ENCODE peak calls at places on chromosomes 2 and 18, in nine cellular contexts. One of them, this sample, is unnamed.

GRCh38 chr18:75226956-75227316 is 16.3 kb downstream of the TSHZ1 start:
- DNase-seq in GM20000: no peak
- DNase-seq in HTR-8/SVneo: no peak
- DNase-seq in H9: no peak
- DNase-seq in activated gamma-delta T cell treated with Interleukin-2 at 50 U/mL for 16 hours: no peak
- DNase-seq in WTC11: no peak
- DNase-seq in dorsolateral prefrontal cortex: no peak
- DNase-seq in activated T-cell treated with anti-CD3 and anti-CD28 coated beads for 48 hours: no peak
- DNase-seq in stimulated activated CD4-positive, alpha-beta T cell treated with anti-CD3 and anti-CD28 coated beads, Interleukin-1b, Interleukin-23, amount 100 ng/mL, for 4 hours: no peak
- DNase-seq in this sample: peak; percentile 35

GRCh38 chr2:85133751-85134254 is 611 bp downstream of the TCF7L1 start:
- DNase-seq in GM20000: peak; percentile 78
- DNase-seq in HTR-8/SVneo: peak; percentile 67
- DNase-seq in H9: no peak
- DNase-seq in activated gamma-delta T cell treated with Interleukin-2 at 50 U/mL for 16 hours: no peak
- DNase-seq in WTC11: peak; percentile 37
- DNase-seq in dorsolateral prefrontal cortex: no peak
- DNase-seq in activated T-cell treated with anti-CD3 and anti-CD28 coated beads for 48 hours: no peak
- DNase-seq in stimulated activated CD4-positive, alpha-beta T cell treated with anti-CD3 and anti-CD28 coated beads, Interleukin-1b, Interleukin-23, amount 100 ng/mL, for 4 hours: peak; percentile 14
- DNase-seq in this sample: peak; percentile 40

GRCh38 chr18:35572644-35573043 is 8.9 kb upstream of the GALNT1 start:
- DNase-seq in GM20000: no peak
- DNase-seq in HTR-8/SVneo: no peak
- DNase-seq in H9: no peak
- DNase-seq in activated gamma-delta T cell treated with Interleukin-2 at 50 U/mL for 16 hours: no peak
- DNase-seq in WTC11: no peak
- DNase-seq in dorsolateral prefrontal cortex: no peak
- DNase-seq in activated T-cell treated with anti-CD3 and anti-CD28 coated beads for 48 hours: no peak
- DNase-seq in stimulated activated CD4-positive, alpha-beta T cell treated with anti-CD3 and anti-CD28 coated beads, Interleukin-1b, Interleukin-23, amount 100 ng/mL, for 4 hours: no peak
- DNase-seq in this sample: peak; percentile 17

GRCh38 chr18:6747646-6748045 is 18.1 kb downstream of the ARHGAP28 start:
- DNase-seq in GM20000: no peak
- DNase-seq in HTR-8/SVneo: no peak
- DNase-seq in H9: no peak
- DNase-seq in activated gamma-delta T cell treated with Interleukin-2 at 50 U/mL for 16 hours: no peak
- DNase-seq in WTC11: no peak
- DNase-seq in dorsolateral prefrontal cortex: no peak
- DNase-seq in activated T-cell treated with anti-CD3 and anti-CD28 coated beads for 48 hours: no peak
- DNase-seq in stimulated activated CD4-positive, alpha-beta T cell treated with anti-CD3 and anti-CD28 coated beads, Interleukin-1b, Interleukin-23, amount 100 ng/mL, for 4 hours: no peak
- DNase-seq in this sample: peak; percentile 97

GRCh38 chr18:79579807-79580480 is 99.7 kb upstream of the CTDP1 start:
- DNase-seq in GM20000: no peak
- DNase-seq in HTR-8/SVneo: no peak
- DNase-seq in H9: peak; percentile 20
- DNase-seq in activated gamma-delta T cell treated with Interleukin-2 at 50 U/mL for 16 hours: no peak
- DNase-seq in WTC11: no peak
- DNase-seq in dorsolateral prefrontal cortex: no peak
- DNase-seq in activated T-cell treated with anti-CD3 and anti-CD28 coated beads for 48 hours: no peak
- DNase-seq in stimulated activated CD4-positive, alpha-beta T cell treated with anti-CD3 and anti-CD28 coated beads, Interleukin-1b, Interleukin-23, amount 100 ng/mL, for 4 hours: no peak
- DNase-seq in this sample: no peak

GRCh38 chr2:120793682-120794403 is 58.2 kb downstream of the GLI2 start:
- DNase-seq in GM20000: no peak
- DNase-seq in HTR-8/SVneo: no peak
- DNase-seq in H9: no peak
- DNase-seq in activated gamma-delta T cell treated with Interleukin-2 at 50 U/mL for 16 hours: no peak
- DNase-seq in WTC11: no peak
- DNase-seq in dorsolateral prefrontal cortex: no peak
- DNase-seq in activated T-cell treated with anti-CD3 and anti-CD28 coated beads for 48 hours: no peak
- DNase-seq in stimulated activated CD4-positive, alpha-beta T cell treated with anti-CD3 and anti-CD28 coated beads, Interleukin-1b, Interleukin-23, amount 100 ng/mL, for 4 hours: no peak
- DNase-seq in this sample: no peak

GRCh38 chr18:73717570-73717969 is 430.1 kb downstream of the FBXO15 start:
- DNase-seq in GM20000: no peak
- DNase-seq in HTR-8/SVneo: peak; percentile 10
- DNase-seq in H9: no peak
- DNase-seq in activated gamma-delta T cell treated with Interleukin-2 at 50 U/mL for 16 hours: no peak
- DNase-seq in WTC11: no peak
- DNase-seq in dorsolateral prefrontal cortex: no peak
- DNase-seq in activated T-cell treated with anti-CD3 and anti-CD28 coated beads for 48 hours: no peak
- DNase-seq in stimulated activated CD4-positive, alpha-beta T cell treated with anti-CD3 and anti-CD28 coated beads, Interleukin-1b, Interleukin-23, amount 100 ng/mL, for 4 hours: no peak
- DNase-seq in this sample: peak; percentile 22

GRCh38 chr2:144382848-144383247 is 137.1 kb downstream of the ZEB2 start:
- DNase-seq in GM20000: peak; percentile 69
- DNase-seq in HTR-8/SVneo: no peak
- DNase-seq in H9: no peak
- DNase-seq in activated gamma-delta T cell treated with Interleukin-2 at 50 U/mL for 16 hours: peak; percentile 10
- DNase-seq in WTC11: no peak
- DNase-seq in dorsolateral prefrontal cortex: no peak
- DNase-seq in activated T-cell treated with anti-CD3 and anti-CD28 coated beads for 48 hours: no peak
- DNase-seq in stimulated activated CD4-positive, alpha-beta T cell treated with anti-CD3 and anti-CD28 coated beads, Interleukin-1b, Interleukin-23, amount 100 ng/mL, for 4 hours: no peak
- DNase-seq in this sample: peak; percentile 77

GRCh38 chr2:220460257-220460985 is 833.0 kb downstream of the SLC4A3 start:
- DNase-seq in GM20000: no peak
- DNase-seq in HTR-8/SVneo: peak; percentile 4
- DNase-seq in H9: no peak
- DNase-seq in activated gamma-delta T cell treated with Interleukin-2 at 50 U/mL for 16 hours: no peak
- DNase-seq in WTC11: no peak
- DNase-seq in dorsolateral prefrontal cortex: no peak
- DNase-seq in activated T-cell treated with anti-CD3 and anti-CD28 coated beads for 48 hours: no peak
- DNase-seq in stimulated activated CD4-positive, alpha-beta T cell treated with anti-CD3 and anti-CD28 coated beads, Interleukin-1b, Interleukin-23, amount 100 ng/mL, for 4 hours: no peak
- DNase-seq in this sample: no peak

GRCh38 chr2:6968319-6969100 is 51.3 kb downstream of the RNF144A start:
- DNase-seq in GM20000: no peak
- DNase-seq in HTR-8/SVneo: no peak
- DNase-seq in H9: no peak
- DNase-seq in activated gamma-delta T cell treated with Interleukin-2 at 50 U/mL for 16 hours: no peak
- DNase-seq in WTC11: no peak
- DNase-seq in dorsolateral prefrontal cortex: peak; percentile 69
- DNase-seq in activated T-cell treated with anti-CD3 and anti-CD28 coated beads for 48 hours: no peak
- DNase-seq in stimulated activated CD4-positive, alpha-beta T cell treated with anti-CD3 and anti-CD28 coated beads, Interleukin-1b, Interleukin-23, amount 100 ng/mL, for 4 hours: no peak
- DNase-seq in this sample: peak; percentile 76

GRCh38 chr2:219572237-219573001 is at the start of gene INHA:
- DNase-seq in GM20000: peak; percentile 15
- DNase-seq in HTR-8/SVneo: no peak
- DNase-seq in H9: no peak
- DNase-seq in activated gamma-delta T cell treated with Interleukin-2 at 50 U/mL for 16 hours: no peak
- DNase-seq in WTC11: no peak
- DNase-seq in dorsolateral prefrontal cortex: no peak
- DNase-seq in activated T-cell treated with anti-CD3 and anti-CD28 coated beads for 48 hours: no peak
- DNase-seq in stimulated activated CD4-positive, alpha-beta T cell treated with anti-CD3 and anti-CD28 coated beads, Interleukin-1b, Interleukin-23, amount 100 ng/mL, for 4 hours: no peak
- DNase-seq in this sample: no peak

GRCh38 chr2:20666364-20667150 is at the start of gene GDF7:
- DNase-seq in GM20000: peak; percentile 75
- DNase-seq in HTR-8/SVneo: peak; percentile 71
- DNase-seq in H9: peak; percentile 70
- DNase-seq in activated gamma-delta T cell treated with Interleukin-2 at 50 U/mL for 16 hours: no peak
- DNase-seq in WTC11: peak; percentile 72
- DNase-seq in dorsolateral prefrontal cortex: no peak
- DNase-seq in activated T-cell treated with anti-CD3 and anti-CD28 coated beads for 48 hours: no peak
- DNase-seq in stimulated activated CD4-positive, alpha-beta T cell treated with anti-CD3 and anti-CD28 coated beads, Interleukin-1b, Interleukin-23, amount 100 ng/mL, for 4 hours: no peak
- DNase-seq in this sample: no peak

GRCh38 chr2:37026050-37026449 is 58.1 kb downstream of the HEATR5B start:
- DNase-seq in GM20000: no peak
- DNase-seq in HTR-8/SVneo: no peak
- DNase-seq in H9: peak; percentile 53
- DNase-seq in activated gamma-delta T cell treated with Interleukin-2 at 50 U/mL for 16 hours: no peak
- DNase-seq in WTC11: peak; percentile 37
- DNase-seq in dorsolateral prefrontal cortex: no peak
- DNase-seq in activated T-cell treated with anti-CD3 and anti-CD28 coated beads for 48 hours: no peak
- DNase-seq in stimulated activated CD4-positive, alpha-beta T cell treated with anti-CD3 and anti-CD28 coated beads, Interleukin-1b, Interleukin-23, amount 100 ng/mL, for 4 hours: no peak
- DNase-seq in this sample: no peak

GRCh38 chr2:72114693-72115051 is 33.0 kb downstream of the CYP26B1 start:
- DNase-seq in GM20000: no peak
- DNase-seq in HTR-8/SVneo: no peak
- DNase-seq in H9: no peak
- DNase-seq in activated gamma-delta T cell treated with Interleukin-2 at 50 U/mL for 16 hours: no peak
- DNase-seq in WTC11: no peak
- DNase-seq in dorsolateral prefrontal cortex: no peak
- DNase-seq in activated T-cell treated with anti-CD3 and anti-CD28 coated beads for 48 hours: no peak
- DNase-seq in stimulated activated CD4-positive, alpha-beta T cell treated with anti-CD3 and anti-CD28 coated beads, Interleukin-1b, Interleukin-23, amount 100 ng/mL, for 4 hours: no peak
- DNase-seq in this sample: no peak

GRCh38 chr2:100285691-100286090 is 36.6 kb downstream of the LONRF2 start:
- DNase-seq in GM20000: no peak
- DNase-seq in HTR-8/SVneo: no peak
- DNase-seq in H9: no peak
- DNase-seq in activated gamma-delta T cell treated with Interleukin-2 at 50 U/mL for 16 hours: no peak
- DNase-seq in WTC11: no peak
- DNase-seq in dorsolateral prefrontal cortex: no peak
- DNase-seq in activated T-cell treated with anti-CD3 and anti-CD28 coated beads for 48 hours: no peak
- DNase-seq in stimulated activated CD4-positive, alpha-beta T cell treated with anti-CD3 and anti-CD28 coated beads, Interleukin-1b, Interleukin-23, amount 100 ng/mL, for 4 hours: no peak
- DNase-seq in this sample: peak; percentile 89

GRCh38 chr2:135164431-135164830 is 112.3 kb downstream of the RAB3GAP1 start:
- DNase-seq in GM20000: no peak
- DNase-seq in HTR-8/SVneo: peak; percentile 41
- DNase-seq in H9: no peak
- DNase-seq in activated gamma-delta T cell treated with Interleukin-2 at 50 U/mL for 16 hours: no peak
- DNase-seq in WTC11: no peak
- DNase-seq in dorsolateral prefrontal cortex: no peak
- DNase-seq in activated T-cell treated with anti-CD3 and anti-CD28 coated beads for 48 hours: no peak
- DNase-seq in stimulated activated CD4-positive, alpha-beta T cell treated with anti-CD3 and anti-CD28 coated beads, Interleukin-1b, Interleukin-23, amount 100 ng/mL, for 4 hours: no peak
- DNase-seq in this sample: peak; percentile 76

GRCh38 chr2:129129087-129129486 is 810.4 kb upstream of the HS6ST1 start:
- DNase-seq in GM20000: no peak
- DNase-seq in HTR-8/SVneo: no peak
- DNase-seq in H9: no peak
- DNase-seq in activated gamma-delta T cell treated with Interleukin-2 at 50 U/mL for 16 hours: no peak
- DNase-seq in WTC11: no peak
- DNase-seq in dorsolateral prefrontal cortex: no peak
- DNase-seq in activated T-cell treated with anti-CD3 and anti-CD28 coated beads for 48 hours: no peak
- DNase-seq in stimulated activated CD4-positive, alpha-beta T cell treated with anti-CD3 and anti-CD28 coated beads, Interleukin-1b, Interleukin-23, amount 100 ng/mL, for 4 hours: no peak
- DNase-seq in this sample: no peak

GRCh38 chr2:84409531-84409930 is 49.5 kb downstream of the SUCLG1 start:
- DNase-seq in GM20000: no peak
- DNase-seq in HTR-8/SVneo: no peak
- DNase-seq in H9: no peak
- DNase-seq in activated gamma-delta T cell treated with Interleukin-2 at 50 U/mL for 16 hours: no peak
- DNase-seq in WTC11: no peak
- DNase-seq in dorsolateral prefrontal cortex: no peak
- DNase-seq in activated T-cell treated with anti-CD3 and anti-CD28 coated beads for 48 hours: no peak
- DNase-seq in stimulated activated CD4-positive, alpha-beta T cell treated with anti-CD3 and anti-CD28 coated beads, Interleukin-1b, Interleukin-23, amount 100 ng/mL, for 4 hours: no peak
- DNase-seq in this sample: no peak

GRCh38 chr18:36456622-36457021 is 159.1 kb downstream of the FHOD3 start:
- DNase-seq in GM20000: no peak
- DNase-seq in HTR-8/SVneo: no peak
- DNase-seq in H9: no peak
- DNase-seq in activated gamma-delta T cell treated with Interleukin-2 at 50 U/mL for 16 hours: no peak
- DNase-seq in WTC11: no peak
- DNase-seq in dorsolateral prefrontal cortex: no peak
- DNase-seq in activated T-cell treated with anti-CD3 and anti-CD28 coated beads for 48 hours: no peak
- DNase-seq in stimulated activated CD4-positive, alpha-beta T cell treated with anti-CD3 and anti-CD28 coated beads, Interleukin-1b, Interleukin-23, amount 100 ng/mL, for 4 hours: no peak
- DNase-seq in this sample: no peak

GRCh38 chr2:168687314-168687713 is 115.1 kb upstream of the NOSTRIN start:
- DNase-seq in GM20000: no peak
- DNase-seq in HTR-8/SVneo: no peak
- DNase-seq in H9: no peak
- DNase-seq in activated gamma-delta T cell treated with Interleukin-2 at 50 U/mL for 16 hours: peak; percentile 6
- DNase-seq in WTC11: no peak
- DNase-seq in dorsolateral prefrontal cortex: no peak
- DNase-seq in activated T-cell treated with anti-CD3 and anti-CD28 coated beads for 48 hours: no peak
- DNase-seq in stimulated activated CD4-positive, alpha-beta T cell treated with anti-CD3 and anti-CD28 coated beads, Interleukin-1b, Interleukin-23, amount 100 ng/mL, for 4 hours: no peak
- DNase-seq in this sample: peak; percentile 37

GRCh38 chr18:9516437-9517064 is 41.2 kb downstream of the RALBP1 start:
- DNase-seq in GM20000: peak; percentile 50
- DNase-seq in HTR-8/SVneo: peak; percentile 52
- DNase-seq in H9: no peak
- DNase-seq in activated gamma-delta T cell treated with Interleukin-2 at 50 U/mL for 16 hours: no peak
- DNase-seq in WTC11: no peak
- DNase-seq in dorsolateral prefrontal cortex: no peak
- DNase-seq in activated T-cell treated with anti-CD3 and anti-CD28 coated beads for 48 hours: no peak
- DNase-seq in stimulated activated CD4-positive, alpha-beta T cell treated with anti-CD3 and anti-CD28 coated beads, Interleukin-1b, Interleukin-23, amount 100 ng/mL, for 4 hours: no peak
- DNase-seq in this sample: peak; percentile 55

GRCh38 chr18:2538236-2538635 is 33.1 kb downstream of the METTL4 start:
- DNase-seq in GM20000: no peak
- DNase-seq in HTR-8/SVneo: no peak
- DNase-seq in H9: no peak
- DNase-seq in activated gamma-delta T cell treated with Interleukin-2 at 50 U/mL for 16 hours: no peak
- DNase-seq in WTC11: no peak
- DNase-seq in dorsolateral prefrontal cortex: no peak
- DNase-seq in activated T-cell treated with anti-CD3 and anti-CD28 coated beads for 48 hours: no peak
- DNase-seq in stimulated activated CD4-positive, alpha-beta T cell treated with anti-CD3 and anti-CD28 coated beads, Interleukin-1b, Interleukin-23, amount 100 ng/mL, for 4 hours: no peak
- DNase-seq in this sample: no peak

GRCh38 chr2:18750662-18751554 is 161.5 kb upstream of the NT5C1B start:
- DNase-seq in GM20000: no peak
- DNase-seq in HTR-8/SVneo: no peak
- DNase-seq in H9: no peak
- DNase-seq in activated gamma-delta T cell treated with Interleukin-2 at 50 U/mL for 16 hours: no peak
- DNase-seq in WTC11: no peak
- DNase-seq in dorsolateral prefrontal cortex: no peak
- DNase-seq in activated T-cell treated with anti-CD3 and anti-CD28 coated beads for 48 hours: no peak
- DNase-seq in stimulated activated CD4-positive, alpha-beta T cell treated with anti-CD3 and anti-CD28 coated beads, Interleukin-1b, Interleukin-23, amount 100 ng/mL, for 4 hours: no peak
- DNase-seq in this sample: no peak

GRCh38 chr2:55112229-55113016 is 62.2 kb upstream of the RTN4 start:
- DNase-seq in GM20000: no peak
- DNase-seq in HTR-8/SVneo: no peak
- DNase-seq in H9: no peak
- DNase-seq in activated gamma-delta T cell treated with Interleukin-2 at 50 U/mL for 16 hours: no peak
- DNase-seq in WTC11: no peak
- DNase-seq in dorsolateral prefrontal cortex: peak; percentile 88
- DNase-seq in activated T-cell treated with anti-CD3 and anti-CD28 coated beads for 48 hours: no peak
- DNase-seq in stimulated activated CD4-positive, alpha-beta T cell treated with anti-CD3 and anti-CD28 coated beads, Interleukin-1b, Interleukin-23, amount 100 ng/mL, for 4 hours: no peak
- DNase-seq in this sample: peak; percentile 87

GRCh38 chr2:45816273-45816672 is 164.8 kb downstream of the PRKCE start:
- DNase-seq in GM20000: no peak
- DNase-seq in HTR-8/SVneo: no peak
- DNase-seq in H9: no peak
- DNase-seq in activated gamma-delta T cell treated with Interleukin-2 at 50 U/mL for 16 hours: no peak
- DNase-seq in WTC11: no peak
- DNase-seq in dorsolateral prefrontal cortex: no peak
- DNase-seq in activated T-cell treated with anti-CD3 and anti-CD28 coated beads for 48 hours: no peak
- DNase-seq in stimulated activated CD4-positive, alpha-beta T cell treated with anti-CD3 and anti-CD28 coated beads, Interleukin-1b, Interleukin-23, amount 100 ng/mL, for 4 hours: no peak
- DNase-seq in this sample: peak; percentile 16

GRCh38 chr2:20304411-20304810 is 46.2 kb downstream of the PUM2 start:
- DNase-seq in GM20000: no peak
- DNase-seq in HTR-8/SVneo: peak; percentile 35
- DNase-seq in H9: no peak
- DNase-seq in activated gamma-delta T cell treated with Interleukin-2 at 50 U/mL for 16 hours: no peak
- DNase-seq in WTC11: no peak
- DNase-seq in dorsolateral prefrontal cortex: no peak
- DNase-seq in activated T-cell treated with anti-CD3 and anti-CD28 coated beads for 48 hours: no peak
- DNase-seq in stimulated activated CD4-positive, alpha-beta T cell treated with anti-CD3 and anti-CD28 coated beads, Interleukin-1b, Interleukin-23, amount 100 ng/mL, for 4 hours: no peak
- DNase-seq in this sample: peak; percentile 56

GRCh38 chr2:140502951-140503630 is 1627.7 kb downstream of the LRP1B start:
- DNase-seq in GM20000: no peak
- DNase-seq in HTR-8/SVneo: no peak
- DNase-seq in H9: no peak
- DNase-seq in activated gamma-delta T cell treated with Interleukin-2 at 50 U/mL for 16 hours: no peak
- DNase-seq in WTC11: no peak
- DNase-seq in dorsolateral prefrontal cortex: no peak
- DNase-seq in activated T-cell treated with anti-CD3 and anti-CD28 coated beads for 48 hours: no peak
- DNase-seq in stimulated activated CD4-positive, alpha-beta T cell treated with anti-CD3 and anti-CD28 coated beads, Interleukin-1b, Interleukin-23, amount 100 ng/mL, for 4 hours: no peak
- DNase-seq in this sample: peak; percentile 95

GRCh38 chr2:18119883-18120282 is 241.4 kb downstream of the KCNS3 start:
- DNase-seq in GM20000: no peak
- DNase-seq in HTR-8/SVneo: no peak
- DNase-seq in H9: no peak
- DNase-seq in activated gamma-delta T cell treated with Interleukin-2 at 50 U/mL for 16 hours: no peak
- DNase-seq in WTC11: no peak
- DNase-seq in dorsolateral prefrontal cortex: no peak
- DNase-seq in activated T-cell treated with anti-CD3 and anti-CD28 coated beads for 48 hours: no peak
- DNase-seq in stimulated activated CD4-positive, alpha-beta T cell treated with anti-CD3 and anti-CD28 coated beads, Interleukin-1b, Interleukin-23, amount 100 ng/mL, for 4 hours: no peak
- DNase-seq in this sample: peak; percentile 71

GRCh38 chr18:61765097-61765496 is 127.7 kb downstream of the RNF152 start:
- DNase-seq in GM20000: no peak
- DNase-seq in HTR-8/SVneo: no peak
- DNase-seq in H9: no peak
- DNase-seq in activated gamma-delta T cell treated with Interleukin-2 at 50 U/mL for 16 hours: no peak
- DNase-seq in WTC11: no peak
- DNase-seq in dorsolateral prefrontal cortex: no peak
- DNase-seq in activated T-cell treated with anti-CD3 and anti-CD28 coated beads for 48 hours: no peak
- DNase-seq in stimulated activated CD4-positive, alpha-beta T cell treated with anti-CD3 and anti-CD28 coated beads, Interleukin-1b, Interleukin-23, amount 100 ng/mL, for 4 hours: no peak
- DNase-seq in this sample: peak; percentile 26

GRCh38 chr2:223084873-223085272 is 32.9 kb downstream of the KCNE4 start:
- DNase-seq in GM20000: no peak
- DNase-seq in HTR-8/SVneo: no peak
- DNase-seq in H9: peak; percentile 48
- DNase-seq in activated gamma-delta T cell treated with Interleukin-2 at 50 U/mL for 16 hours: no peak
- DNase-seq in WTC11: no peak
- DNase-seq in dorsolateral prefrontal cortex: no peak
- DNase-seq in activated T-cell treated with anti-CD3 and anti-CD28 coated beads for 48 hours: no peak
- DNase-seq in stimulated activated CD4-positive, alpha-beta T cell treated with anti-CD3 and anti-CD28 coated beads, Interleukin-1b, Interleukin-23, amount 100 ng/mL, for 4 hours: no peak
- DNase-seq in this sample: peak; percentile 39

GRCh38 chr18:80253236-80253635 is 5.9 kb upstream of the PARD6G start:
- DNase-seq in GM20000: no peak
- DNase-seq in HTR-8/SVneo: no peak
- DNase-seq in H9: no peak
- DNase-seq in activated gamma-delta T cell treated with Interleukin-2 at 50 U/mL for 16 hours: no peak
- DNase-seq in WTC11: no peak
- DNase-seq in dorsolateral prefrontal cortex: no peak
- DNase-seq in activated T-cell treated with anti-CD3 and anti-CD28 coated beads for 48 hours: no peak
- DNase-seq in stimulated activated CD4-positive, alpha-beta T cell treated with anti-CD3 and anti-CD28 coated beads, Interleukin-1b, Interleukin-23, amount 100 ng/mL, for 4 hours: no peak
- DNase-seq in this sample: no peak